ENCODE peak calls at places on chromosomes 7 and 10, in five cellular contexts. A is PC-3, H is astrocyte, O is RKO, Z is nephron progenitor cell. K is an unnamed sample.

GRCh38 chr7:159031750-159032149 is 112.9 kb downstream of the VIPR2 start:
- DNase-seq in H (no peak), A (no peak), O (no peak), Z (no peak), K (no peak)

GRCh38 chr7:157136372-157136771 is 2.4 kb upstream of the UBE3C start:
- DNase-seq in H (peak; percentile 78), A (peak; percentile 68), O (peak; percentile 85), Z (no peak), K (no peak)

GRCh38 chr10:20608503-20608902 is 288.6 kb downstream of the NEBL start:
- DNase-seq in H (no peak), Z (no peak), A (no peak), O (no peak), K (no peak)

GRCh38 chr7:81186691-81187090 is 267.8 kb upstream of the SEMA3C start:
- DNase-seq in A (no peak), O (no peak), H (peak; percentile 73), Z (no peak), K (no peak)

GRCh38 chr7:134724606-134725005 is 54.8 kb upstream of the CALD1 start:
- DNase-seq in Z (no peak), A (peak; percentile 53), O (peak; percentile 45), H (no peak), K (peak; percentile 41)

GRCh38 chr10:92946491-92946890 is 98.2 kb downstream of the EXOC6 start:
- DNase-seq in A (no peak), Z (no peak), O (no peak), H (no peak), K (no peak)

GRCh38 chr10:132872658-132873057 is 69.7 kb downstream of the CFAP46 start:
- DNase-seq in O (no peak), Z (no peak), H (no peak), A (no peak), K (peak; percentile 2)

GRCh38 chr10:57696641-57697040 is 571.1 kb downstream of the IPMK start:
- DNase-seq in O (no peak), A (peak; percentile 94), H (peak; percentile 84), Z (no peak), K (no peak)

GRCh38 chr7:106679153-106679931 is 18.4 kb upstream of the CCDC71L start:
- DNase-seq in A (peak; percentile 39), H (peak; percentile 56), Z (no peak), O (no peak), K (no peak)

GRCh38 chr7:128056901-128057300 is 25.7 kb upstream of the LRRC4 start:
- DNase-seq in O (no peak), Z (no peak), A (no peak), H (peak; percentile 94), K (no peak)

GRCh38 chr10:125004571-125005311 is 62.8 kb downstream of the ZRANB1 start:
- DNase-seq in O (no peak), A (no peak), H (no peak), Z (no peak), K (peak; percentile 6)

GRCh38 chr10:88640186-88640585 is 24.1 kb upstream of the LIPF start:
- DNase-seq in A (no peak), H (no peak), O (no peak), Z (no peak), K (no peak)

GRCh38 chr10:71461917-71462641 is 65.4 kb downstream of the CDH23 start:
- DNase-seq in O (no peak), H (no peak), A (no peak), Z (no peak), K (no peak)

GRCh38 chr10:76628801-76629200 is 1008.8 kb downstream of the KCNMA1 start:
- DNase-seq in A (peak; percentile 97), Z (no peak), O (no peak), H (no peak), K (no peak)

GRCh38 chr10:30980951-30981616 is 50.6 kb downstream of the ZNF438 start:
- DNase-seq in O (peak; percentile 97), A (peak; percentile 53), H (peak; percentile 70), Z (no peak), K (no peak)

GRCh38 chr10:103947799-103948198 is 19.1 kb upstream of the SLK start:
- DNase-seq in O (no peak), H (no peak), Z (no peak), A (no peak), K (no peak)

K was measured in WTC11.